ENCODE peak calls at places on chromosomes 11 and 22, in seven cellular contexts. One of them, this sample, is unnamed.

GRCh38 chr22:19663821-19664325 is 50.4 kb upstream of the SEPTIN5 start:
- DNase-seq in tibial nerve: no peak
- DNase-seq in psoas muscle: peak
- DNase-seq in cardiac muscle cell: peak
- DNase-seq in fibroblast of pulmonary artery: peak
- DNase-seq in pancreas: no peak
- DNase-seq in progenitor cell of endocrine pancreas: no peak
- DNase-seq in this sample: no peak

GRCh38 chr11:76313913-76314740 is 66.8 kb downstream of the THAP12 start:
- DNase-seq in tibial nerve: no peak
- DNase-seq in psoas muscle: peak
- DNase-seq in cardiac muscle cell: peak
- DNase-seq in fibroblast of pulmonary artery: peak
- DNase-seq in pancreas: no peak
- DNase-seq in progenitor cell of endocrine pancreas: no peak
- DNase-seq in this sample: no peak

GRCh38 chr11:27700351-27701261 is at the start of gene BDNF:
- DNase-seq in tibial nerve: no peak
- DNase-seq in psoas muscle: peak
- DNase-seq in cardiac muscle cell: peak
- DNase-seq in fibroblast of pulmonary artery: peak
- DNase-seq in pancreas: no peak
- DNase-seq in progenitor cell of endocrine pancreas: peak
- DNase-seq in this sample: no peak

GRCh38 chr11:47348131-47348802 is 4.2 kb downstream of the MYBPC3 start:
- DNase-seq in tibial nerve: no peak
- DNase-seq in psoas muscle: no peak
- DNase-seq in cardiac muscle cell: no peak
- DNase-seq in fibroblast of pulmonary artery: no peak
- DNase-seq in pancreas: no peak
- DNase-seq in progenitor cell of endocrine pancreas: no peak
- DNase-seq in this sample: no peak

GRCh38 chr11:102599642-102600261 is 25.4 kb downstream of the MMP20 start:
- DNase-seq in tibial nerve: no peak
- DNase-seq in psoas muscle: no peak
- DNase-seq in cardiac muscle cell: peak
- DNase-seq in fibroblast of pulmonary artery: peak
- DNase-seq in pancreas: no peak
- DNase-seq in progenitor cell of endocrine pancreas: no peak
- DNase-seq in this sample: no peak

GRCh38 chr22:37017356-37017755 is 1.9 kb downstream of the TST start:
- DNase-seq in tibial nerve: no peak
- DNase-seq in psoas muscle: no peak
- DNase-seq in cardiac muscle cell: no peak
- DNase-seq in fibroblast of pulmonary artery: no peak
- DNase-seq in pancreas: no peak
- DNase-seq in progenitor cell of endocrine pancreas: no peak
- DNase-seq in this sample: no peak

GRCh38 chr11:32071811-32072210 is 19.1 kb upstream of the RCN1 start:
- DNase-seq in tibial nerve: no peak
- DNase-seq in psoas muscle: no peak
- DNase-seq in cardiac muscle cell: peak
- DNase-seq in fibroblast of pulmonary artery: peak
- DNase-seq in pancreas: no peak
- DNase-seq in progenitor cell of endocrine pancreas: no peak
- DNase-seq in this sample: no peak

GRCh38 chr11:126664643-126665042 is 309.2 kb downstream of the ST3GAL4 start:
- DNase-seq in tibial nerve: no peak
- DNase-seq in psoas muscle: no peak
- DNase-seq in cardiac muscle cell: no peak
- DNase-seq in fibroblast of pulmonary artery: no peak
- DNase-seq in pancreas: no peak
- DNase-seq in progenitor cell of endocrine pancreas: no peak
- DNase-seq in this sample: no peak

GRCh38 chr11:134583397-134583990 is 171.5 kb upstream of the B3GAT1 start:
- DNase-seq in tibial nerve: no peak
- DNase-seq in psoas muscle: no peak
- DNase-seq in cardiac muscle cell: no peak
- DNase-seq in fibroblast of pulmonary artery: no peak
- DNase-seq in pancreas: no peak
- DNase-seq in progenitor cell of endocrine pancreas: no peak
- DNase-seq in this sample: no peak

GRCh38 chr22:19626666-19627065 is 87.6 kb upstream of the SEPTIN5 start:
- DNase-seq in tibial nerve: no peak
- DNase-seq in psoas muscle: no peak
- DNase-seq in cardiac muscle cell: no peak
- DNase-seq in fibroblast of pulmonary artery: no peak
- DNase-seq in pancreas: no peak
- DNase-seq in progenitor cell of endocrine pancreas: no peak
- DNase-seq in this sample: no peak

GRCh38 chr11:102085864-102086551 is 24.2 kb upstream of the YAP1 start:
- DNase-seq in tibial nerve: no peak
- DNase-seq in psoas muscle: no peak
- DNase-seq in cardiac muscle cell: no peak
- DNase-seq in fibroblast of pulmonary artery: peak
- DNase-seq in pancreas: no peak
- DNase-seq in progenitor cell of endocrine pancreas: no peak
- DNase-seq in this sample: no peak

GRCh38 chr11:78476066-78476465 is 58.4 kb upstream of the GAB2 start:
- DNase-seq in tibial nerve: no peak
- DNase-seq in psoas muscle: no peak
- DNase-seq in cardiac muscle cell: no peak
- DNase-seq in fibroblast of pulmonary artery: peak
- DNase-seq in pancreas: no peak
- DNase-seq in progenitor cell of endocrine pancreas: no peak
- DNase-seq in this sample: no peak

GRCh38 chr11:76836613-76837291 is 24.0 kb upstream of the ACER3 start:
- DNase-seq in tibial nerve: no peak
- DNase-seq in psoas muscle: no peak
- DNase-seq in cardiac muscle cell: no peak
- DNase-seq in fibroblast of pulmonary artery: no peak
- DNase-seq in pancreas: no peak
- DNase-seq in progenitor cell of endocrine pancreas: no peak
- DNase-seq in this sample: no peak

GRCh38 chr11:129611661-129612566 is 203.7 kb upstream of the TMEM45B start:
- DNase-seq in tibial nerve: no peak
- DNase-seq in psoas muscle: no peak
- DNase-seq in cardiac muscle cell: no peak
- DNase-seq in fibroblast of pulmonary artery: no peak
- DNase-seq in pancreas: no peak
- DNase-seq in progenitor cell of endocrine pancreas: peak
- DNase-seq in this sample: no peak

GRCh38 chr11:20178976-20179375 is 18.7 kb upstream of the DBX1 start:
- DNase-seq in tibial nerve: no peak
- DNase-seq in psoas muscle: no peak
- DNase-seq in cardiac muscle cell: no peak
- DNase-seq in fibroblast of pulmonary artery: no peak
- DNase-seq in pancreas: no peak
- DNase-seq in progenitor cell of endocrine pancreas: no peak
- DNase-seq in this sample: no peak

GRCh38 chr22:36073476-36073875 is 44.9 kb upstream of the RBFOX2 start:
- DNase-seq in tibial nerve: no peak
- DNase-seq in psoas muscle: no peak
- DNase-seq in cardiac muscle cell: peak
- DNase-seq in fibroblast of pulmonary artery: peak
- DNase-seq in pancreas: no peak
- DNase-seq in progenitor cell of endocrine pancreas: no peak
- DNase-seq in this sample: no peak

GRCh38 chr11:93169950-93170561 is 27.7 kb downstream of the SLC36A4 start:
- DNase-seq in tibial nerve: no peak
- DNase-seq in psoas muscle: no peak
- DNase-seq in cardiac muscle cell: peak
- DNase-seq in fibroblast of pulmonary artery: peak
- DNase-seq in pancreas: no peak
- DNase-seq in progenitor cell of endocrine pancreas: no peak
- DNase-seq in this sample: no peak

GRCh38 chr11:34150494-34151151 is 45.2 kb downstream of the NAT10 start:
- DNase-seq in tibial nerve: no peak
- DNase-seq in psoas muscle: no peak
- DNase-seq in cardiac muscle cell: no peak
- DNase-seq in fibroblast of pulmonary artery: no peak
- DNase-seq in pancreas: no peak
- DNase-seq in progenitor cell of endocrine pancreas: no peak
- DNase-seq in this sample: no peak

GRCh38 chr11:72625746-72626636 is 48.2 kb downstream of the PDE2A start:
- DNase-seq in tibial nerve: peak
- DNase-seq in psoas muscle: peak
- DNase-seq in cardiac muscle cell: peak
- DNase-seq in fibroblast of pulmonary artery: peak
- DNase-seq in pancreas: peak
- DNase-seq in progenitor cell of endocrine pancreas: no peak
- DNase-seq in this sample: no peak

GRCh38 chr11:43943357-43943930 is 1.0 kb downstream of the C11orf96 start:
- DNase-seq in tibial nerve: no peak
- DNase-seq in psoas muscle: no peak
- DNase-seq in cardiac muscle cell: peak
- DNase-seq in fibroblast of pulmonary artery: peak
- DNase-seq in pancreas: no peak
- DNase-seq in progenitor cell of endocrine pancreas: no peak
- DNase-seq in this sample: no peak

GRCh38 chr11:76424891-76425290 is 19.9 kb upstream of the EMSY start:
- DNase-seq in tibial nerve: no peak
- DNase-seq in psoas muscle: no peak
- DNase-seq in cardiac muscle cell: no peak
- DNase-seq in fibroblast of pulmonary artery: no peak
- DNase-seq in pancreas: no peak
- DNase-seq in progenitor cell of endocrine pancreas: no peak
- DNase-seq in this sample: no peak

GRCh38 chr11:5335166-5335565 is 8.2 kb downstream of the OR51B5 start:
- DNase-seq in tibial nerve: no peak
- DNase-seq in psoas muscle: no peak
- DNase-seq in cardiac muscle cell: no peak
- DNase-seq in fibroblast of pulmonary artery: no peak
- DNase-seq in pancreas: no peak
- DNase-seq in progenitor cell of endocrine pancreas: no peak
- DNase-seq in this sample: no peak
- TF ChIP-seq CTCF in tibial nerve: no peak
- TF ChIP-seq CTCF in psoas muscle: no peak
- TF ChIP-seq CTCF in cardiac muscle cell: no peak
- TF ChIP-seq CTCF in fibroblast of pulmonary artery: no peak
- TF ChIP-seq CTCF in pancreas: no peak
- TF ChIP-seq CTCF in progenitor cell of endocrine pancreas: no peak
- TF ChIP-seq CTCF in this sample: no peak

DNA sequence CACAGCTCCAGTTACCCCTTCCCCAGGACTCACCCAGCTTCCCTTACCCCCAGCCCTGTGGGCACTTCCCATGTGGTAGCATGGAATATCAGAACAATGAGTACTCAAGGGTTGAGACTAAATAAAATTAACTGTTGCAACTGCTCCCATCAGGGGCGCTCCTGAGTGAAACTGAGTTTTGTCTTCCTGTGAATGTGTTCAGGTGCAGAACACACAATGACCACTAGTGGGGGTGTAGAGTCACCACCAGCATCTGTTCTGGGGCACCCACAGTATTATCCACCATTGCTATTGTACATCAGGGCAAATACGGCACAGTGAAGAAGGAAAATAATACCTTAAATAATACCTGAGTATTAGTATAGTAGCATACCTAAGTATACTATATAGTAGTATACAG is 689.7 kb downstream of the TBC1D22A start:
- DNase-seq in tibial nerve: no peak
- DNase-seq in psoas muscle: no peak
- DNase-seq in cardiac muscle cell: no peak
- DNase-seq in fibroblast of pulmonary artery: no peak
- DNase-seq in pancreas: no peak
- DNase-seq in progenitor cell of endocrine pancreas: no peak
- DNase-seq in this sample: no peak
- TF ChIP-seq CTCF in tibial nerve: no peak
- TF ChIP-seq CTCF in psoas muscle: peak
- TF ChIP-seq CTCF in cardiac muscle cell: no peak
- TF ChIP-seq CTCF in fibroblast of pulmonary artery: peak
- TF ChIP-seq CTCF in pancreas: peak
- TF ChIP-seq CTCF in progenitor cell of endocrine pancreas: no peak
- TF ChIP-seq CTCF in this sample: no peak

DNA sequence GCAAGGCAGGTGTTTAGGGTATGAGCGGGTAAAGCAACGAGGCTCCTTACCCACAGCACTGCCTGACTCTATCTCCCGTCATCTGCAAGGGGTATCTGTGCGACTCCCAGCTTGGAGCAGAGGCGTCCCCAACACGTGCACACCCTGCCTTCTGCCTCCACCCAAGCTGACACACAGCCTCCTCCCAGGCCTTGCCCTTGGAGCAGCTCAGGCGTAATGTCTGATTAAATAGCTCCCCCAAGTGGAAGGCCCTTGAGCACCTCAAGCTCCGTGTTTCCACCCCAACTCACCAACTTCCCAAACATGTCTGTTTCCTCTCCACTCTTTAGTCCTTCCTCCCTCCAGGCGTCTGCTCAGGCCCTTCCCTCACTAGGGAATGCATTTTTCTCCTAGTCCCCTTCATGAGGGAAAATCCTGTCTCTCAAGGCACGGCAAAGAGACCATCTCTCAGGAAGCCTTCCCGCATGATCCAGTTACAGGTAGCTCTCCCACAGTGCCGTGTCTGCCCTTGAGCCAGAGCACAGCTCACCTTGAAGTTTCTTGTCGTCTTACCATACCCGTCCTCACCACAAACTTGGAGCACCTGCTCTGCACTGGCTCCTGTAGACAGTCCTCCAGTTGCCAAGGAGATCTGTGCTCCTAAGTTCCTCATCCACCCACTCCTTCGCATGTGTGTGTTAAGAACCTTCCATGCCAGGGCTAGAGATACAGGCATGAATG is 15.8 kb downstream of the CYB5R2 start:
- DNase-seq in tibial nerve: peak
- DNase-seq in psoas muscle: peak
- DNase-seq in cardiac muscle cell: peak
- DNase-seq in fibroblast of pulmonary artery: peak
- DNase-seq in pancreas: peak
- DNase-seq in progenitor cell of endocrine pancreas: no peak
- DNase-seq in this sample: no peak
- TF ChIP-seq CTCF in tibial nerve: peak
- TF ChIP-seq CTCF in psoas muscle: peak
- TF ChIP-seq CTCF in cardiac muscle cell: peak
- TF ChIP-seq CTCF in fibroblast of pulmonary artery: peak
- TF ChIP-seq CTCF in pancreas: peak
- TF ChIP-seq CTCF in progenitor cell of endocrine pancreas: peak
- TF ChIP-seq CTCF in this sample: no peak

DNA sequence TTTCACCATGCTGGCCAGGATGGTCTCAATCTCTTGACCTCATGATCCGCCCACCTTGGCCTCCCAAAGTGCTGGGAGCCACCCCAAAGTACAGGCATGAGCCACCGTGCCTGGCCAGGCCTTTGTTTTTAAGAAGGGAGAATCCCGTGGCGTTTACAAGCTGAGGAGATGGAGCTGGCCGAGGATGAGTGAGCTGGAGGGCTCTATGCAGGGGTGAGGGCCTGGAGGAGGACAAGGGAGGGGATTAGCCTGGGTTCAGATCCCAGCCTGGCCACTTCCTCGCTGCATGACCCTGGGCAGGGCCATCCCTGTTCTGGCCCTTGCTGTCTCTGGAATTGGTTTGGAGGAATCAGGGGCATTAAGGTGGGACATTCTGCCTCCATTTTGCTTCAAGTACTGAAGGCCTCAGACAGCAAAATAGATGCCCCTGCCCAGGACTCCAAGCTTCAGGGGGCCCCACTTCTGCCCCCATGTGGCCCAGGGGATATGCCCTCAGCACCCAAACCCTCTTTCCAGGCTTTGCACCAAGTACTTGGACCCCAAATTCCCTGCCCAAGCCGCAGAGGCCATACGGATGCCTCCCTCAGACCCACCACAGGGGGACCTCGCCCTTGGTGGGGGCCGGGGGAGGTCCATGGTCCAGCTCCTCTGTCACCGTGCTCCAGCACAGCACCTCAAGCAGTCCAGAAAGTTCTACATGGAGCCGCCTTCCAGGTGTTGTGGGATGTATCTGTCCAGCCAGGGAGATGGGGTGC is 12.1 kb upstream of the LRP5 start:
- DNase-seq in tibial nerve: no peak
- DNase-seq in psoas muscle: no peak
- DNase-seq in cardiac muscle cell: no peak
- DNase-seq in fibroblast of pulmonary artery: no peak
- DNase-seq in pancreas: no peak
- DNase-seq in progenitor cell of endocrine pancreas: no peak
- DNase-seq in this sample: no peak
- TF ChIP-seq CTCF in tibial nerve: no peak
- TF ChIP-seq CTCF in psoas muscle: no peak
- TF ChIP-seq CTCF in cardiac muscle cell: no peak
- TF ChIP-seq CTCF in fibroblast of pulmonary artery: no peak
- TF ChIP-seq CTCF in pancreas: no peak
- TF ChIP-seq CTCF in progenitor cell of endocrine pancreas: no peak
- TF ChIP-seq CTCF in this sample: no peak